ENCODE peak calls at places on chromosomes 7 and 10, in five cellular contexts. J is EL, P is hepatocyte, K is GM12892, U is HT-29. R is an unnamed sample.

GRCh38 chr7:15326044-15326644 is 235.7 kb downstream of the AGMO start:
- DNase-seq in K (no peak), J (peak), U (peak), P (peak), R (no peak)

GRCh38 chr7:4665661-4666060 is 16.4 kb upstream of the FOXK1 start:
- DNase-seq in K (no peak), P (no peak), U (no peak), J (peak), R (no peak)

GRCh38 chr10:102596506-102596971 is 47.7 kb upstream of the TRIM8 start:
- DNase-seq in J (peak), U (peak), P (peak), K (peak), R (peak)

GRCh38 chr10:73916761-73917470 is 6.0 kb downstream of the PLAU start:
- DNase-seq in U (no peak), P (no peak), J (no peak), K (no peak), R (no peak)

GRCh38 chr7:5077740-5078139 is 32.1 kb downstream of the RBAK start:
- DNase-seq in K (no peak), J (no peak), U (no peak), P (no peak), R (no peak)

GRCh38 chr10:22317121-22317370 is 858 bp downstream of the COMMD3 start:
- DNase-seq in K (no peak), U (no peak), J (no peak), P (no peak), R (no peak)

GRCh38 chr10:112875474-112876267 is 74.4 kb upstream of the TCF7L2 start:
- DNase-seq in P (peak), K (no peak), J (peak), U (peak), R (peak)

GRCh38 chr10:131656446-131656845 is 244.4 kb upstream of the PPP2R2D start:
- DNase-seq in K (no peak), P (no peak), J (no peak), U (no peak), R (peak)

GRCh38 chr7:4058158-4058557 is 623.9 kb upstream of the FOXK1 start:
- DNase-seq in K (no peak), P (no peak), J (no peak), U (no peak), R (no peak)

GRCh38 chr7:74709880-74710671 is 52.6 kb downstream of the GTF2I start:
- DNase-seq in J (no peak), P (peak), K (no peak), U (no peak), R (no peak)

GRCh38 chr7:26084418-26084817 is 67.6 kb upstream of the NFE2L3 start:
- DNase-seq in J (no peak), K (no peak), U (no peak), P (no peak), R (no peak)

GRCh38 chr7:2114052-2114451 is 118.7 kb downstream of the MAD1L1 start:
- DNase-seq in K (no peak), J (peak), P (no peak), U (no peak), R (peak)

GRCh38 chr7:51481421-51481820 is 164.8 kb upstream of the COBL start:
- DNase-seq in K (no peak), P (peak), J (no peak), U (peak), R (no peak)

GRCh38 chr7:142859829-142860228 is 5.0 kb downstream of the EPHB6 start:
- DNase-seq in U (peak), K (no peak), J (peak), P (no peak), R (peak)

GRCh38 chr7:1025747-1026581 is 18.4 kb upstream of the GPR146 start:
- DNase-seq in K (no peak), U (no peak), J (no peak), P (no peak), R (no peak)

GRCh38 chr10:13219685-13220670 is 14.2 kb downstream of the UCMA start:
- DNase-seq in U (peak), K (peak), J (peak), P (peak), R (no peak)

GRCh38 chr7:55128693-55129394 is 110.0 kb downstream of the EGFR start:
- DNase-seq in K (no peak), J (no peak), P (no peak), U (no peak), R (no peak)

GRCh38 chr10:5976689-5977470 is 463 bp downstream of the IL15RA start:
- DNase-seq in U (peak), P (peak), J (peak), K (no peak), R (peak)

GRCh38 chr10:102802920-102803534 is 34.2 kb downstream of the CYP17A1 start:
- DNase-seq in J (peak), K (no peak), U (no peak), P (peak), R (peak)

GRCh38 chr10:90919683-90920574 is 958 bp downstream of the ANKRD1 start:
- DNase-seq in J (no peak), P (no peak), K (no peak), U (no peak), R (no peak)

GRCh38 chr7:73832806-73833205 is 2.0 kb downstream of the CLDN4 start:
- DNase-seq in K (no peak), P (no peak), J (no peak), U (no peak), R (no peak)

GRCh38 chr10:93115661-93116383 is 42.1 kb downstream of the CYP26A1 start:
- DNase-seq in K (peak), P (peak), U (peak), J (peak), R (peak)

GRCh38 chr7:143361552-143362125 is 874 bp downstream of the FAM131B start:
- DNase-seq in J (no peak), U (no peak), K (no peak), P (no peak), R (no peak)

GRCh38 chr10:88314362-88314761 is 268.8 kb downstream of the RNLS start:
- DNase-seq in P (no peak), J (no peak), K (no peak), U (no peak), R (no peak)

GRCh38 chr7:100190059-100190711 is 12.5 kb downstream of the STAG3 start:
- DNase-seq in U (peak), J (peak), P (no peak), K (no peak), R (no peak)